ENCODE peak calls at places on chromosomes 6 and 20, in nine cellular contexts. S is colonic mucosa; L is Calu3; Y is tibial nerve; U is RWPE1; J is AG09319; Q is GM19239; N is stimulated activated CD8-positive, alpha-beta memory T cell treated with anti-CD3 and anti-CD28 coated beads, Interleukin-15, amount 100 ng/mL, for 24 hours; T is NCI-H1694. M is an unnamed sample.
A peak's percentile ranks its signal among the peaks of the same experiment; 100 is the strongest.

GRCh38 chr6:70371454-70372105 is 41.7 kb upstream of the FAM135A start:
- DNase-seq in S (no peak), L (no peak), Y (no peak), U (peak; percentile 58), J (peak; percentile 53), Q (peak; percentile 12), N (no peak), T (peak; percentile 25), M (no peak)

GRCh38 chr6:144103026-144103563 is 7.7 kb upstream of the SF3B5 start:
- DNase-seq in S (no peak), L (no peak), Y (no peak), U (no peak), J (no peak), Q (no peak), N (no peak), T (no peak), M (no peak)

GRCh38 chr6:56842602-56843475 is 112.1 kb upstream of the BEND6 start:
- DNase-seq in S (no peak), L (peak; percentile 40), Y (peak; percentile 26), U (peak; percentile 21), J (no peak), Q (no peak), N (no peak), T (peak; percentile 15), M (no peak)

GRCh38 chr6:22613695-22614094 is 44.3 kb downstream of the HDGFL1 start:
- DNase-seq in S (no peak), L (no peak), Y (no peak), U (no peak), J (peak; percentile 52), Q (no peak), N (no peak), T (no peak), M (no peak)

GRCh38 chr20:48285656-48286055 is 500.4 kb upstream of the SULF2 start:
- DNase-seq in S (no peak), L (peak; percentile 50), Y (no peak), U (no peak), J (no peak), Q (no peak), N (no peak), T (no peak), M (no peak)

GRCh38 chr6:133939778-133940667 is 13.0 kb upstream of the TBPL1 start:
- DNase-seq in S (no peak), L (no peak), Y (no peak), U (no peak), J (no peak), Q (no peak), N (no peak), T (no peak), M (no peak)

GRCh38 chr6:129790786-129791185 is 70.3 kb downstream of the TMEM244 start:
- DNase-seq in S (no peak), L (no peak), Y (no peak), U (no peak), J (no peak), Q (no peak), N (no peak), T (no peak), M (no peak)

GRCh38 chr6:73129653-73130443 is 95.4 kb downstream of the KHDC1L start:
- DNase-seq in S (peak; percentile 71), L (peak; percentile 89), Y (peak; percentile 91), U (peak; percentile 75), J (peak; percentile 74), Q (peak; percentile 43), N (peak; percentile 72), T (peak; percentile 91), M (peak; percentile 80)

GRCh38 chr6:7939186-7939863 is 28.7 kb upstream of the TXNDC5 start:
- DNase-seq in S (no peak), L (no peak), Y (no peak), U (no peak), J (no peak), Q (no peak), N (no peak), T (no peak), M (no peak)

GRCh38 chr6:76771076-76771634 is 692.1 kb downstream of the HTR1B start:
- DNase-seq in S (no peak), L (no peak), Y (no peak), U (no peak), J (no peak), Q (no peak), N (no peak), T (no peak), M (no peak)

GRCh38 chr6:151081658-151082057 is 158.1 kb upstream of the AKAP12 start:
- DNase-seq in S (no peak), L (no peak), Y (no peak), U (no peak), J (no peak), Q (no peak), N (no peak), T (no peak), M (no peak)

GRCh38 chr6:89433637-89434499 is 916 bp downstream of the ANKRD6 start:
- DNase-seq in S (peak; percentile 19), L (peak; percentile 30), Y (peak; percentile 23), U (no peak), J (no peak), Q (peak; percentile 27), N (no peak), T (no peak), M (peak; percentile 12)

GRCh38 chr20:39381598-39381997 is 419.5 kb downstream of the DHX35 start:
- DNase-seq in S (no peak), L (no peak), Y (no peak), U (no peak), J (no peak), Q (no peak), N (no peak), T (no peak), M (no peak)

GRCh38 chr6:100845676-100846075 is 35.5 kb downstream of the ASCC3 start:
- DNase-seq in S (no peak), L (no peak), Y (no peak), U (no peak), J (no peak), Q (no peak), N (no peak), T (no peak), M (no peak)

GRCh38 chr6:86355271-86355670 is 582.1 kb upstream of the HTR1E start:
- DNase-seq in S (no peak), L (peak; percentile 59), Y (no peak), U (no peak), J (no peak), Q (no peak), N (no peak), T (no peak), M (no peak)

GRCh38 chr6:135465307-135465706 is 32.2 kb downstream of the AHI1 start:
- DNase-seq in S (no peak), L (no peak), Y (no peak), U (no peak), J (no peak), Q (no peak), N (no peak), T (no peak), M (no peak)

GRCh38 chr6:27178001-27178730 is 69.3 kb upstream of the PRSS16 start:
- DNase-seq in S (peak; percentile 73), L (peak; percentile 62), Y (peak; percentile 38), U (peak; percentile 26), J (peak; percentile 71), Q (no peak), N (no peak), T (no peak), M (no peak)

GRCh38 chr20:38225240-38225899 is 35.2 kb downstream of the KIAA1755 start:
- DNase-seq in S (no peak), L (no peak), Y (no peak), U (no peak), J (no peak), Q (no peak), N (no peak), T (no peak), M (no peak)

GRCh38 chr20:29409833-29410804 is 1847.3 kb upstream of the DEFB115 start:
- DNase-seq in S (no peak), L (no peak), Y (no peak), U (no peak), J (no peak), Q (no peak), N (no peak), T (no peak), M (no peak)

GRCh38 chr6:12010635-12011275 is 1.4 kb upstream of the HIVEP1 start:
- DNase-seq in S (peak; percentile 76), L (peak; percentile 38), Y (peak; percentile 63), U (peak; percentile 33), J (no peak), Q (peak; percentile 23), N (peak; percentile 20), T (peak; percentile 34), M (peak; percentile 87)

GRCh38 chr6:18595774-18596528 is 208.8 kb downstream of the RNF144B start:
- DNase-seq in S (peak; percentile 73), L (peak; percentile 55), Y (peak; percentile 90), U (peak; percentile 51), J (peak; percentile 40), Q (peak; percentile 31), N (no peak), T (peak; percentile 59), M (peak; percentile 30)

GRCh38 chr6:129673758-129674157 is 36.2 kb downstream of the ARHGAP18 start:
- DNase-seq in S (no peak), L (no peak), Y (no peak), U (no peak), J (no peak), Q (no peak), N (no peak), T (no peak), M (no peak)

GRCh38 chr20:34473262-34473883 is 42.8 kb upstream of the DYNLRB1 start:
- DNase-seq in S (peak; percentile 48), L (peak; percentile 80), Y (peak; percentile 22), U (peak; percentile 31), J (no peak), Q (no peak), N (no peak), T (no peak), M (no peak)

GRCh38 chr20:50425076-50425475 is 85.1 kb upstream of the PTPN1 start:
- DNase-seq in S (no peak), L (no peak), Y (no peak), U (peak; percentile 54), J (no peak), Q (no peak), N (no peak), T (no peak), M (no peak)

GRCh38 chr6:156686429-156686939 is 90.7 kb upstream of the ARID1B start:
- DNase-seq in S (no peak), L (peak; percentile 41), Y (no peak), U (peak; percentile 67), J (no peak), Q (no peak), N (peak; percentile 6), T (peak; percentile 59), M (no peak)

GRCh38 chr6:28643017-28643740 is 117.5 kb downstream of the GPX5 start:
- DNase-seq in S (no peak), L (peak; percentile 58), Y (no peak), U (no peak), J (peak; percentile 46), Q (no peak), N (peak; percentile 38), T (peak; percentile 43), M (peak; percentile 59)

GRCh38 chr6:151738267-151738666 is 69.2 kb upstream of the ESR1 start:
- DNase-seq in S (no peak), L (no peak), Y (no peak), U (no peak), J (no peak), Q (no peak), N (no peak), T (no peak), M (no peak)

GRCh38 chr6:1404713-1405098 is 15.3 kb downstream of the FOXF2 start:
- DNase-seq in S (no peak), L (no peak), Y (no peak), U (no peak), J (no peak), Q (no peak), N (no peak), T (no peak), M (no peak)

GRCh38 chr6:16276991-16277981 is 38.9 kb downstream of the GMPR start:
- DNase-seq in S (peak; percentile 48), L (peak; percentile 81), Y (peak; percentile 12), U (peak; percentile 91), J (peak; percentile 42), Q (no peak), N (no peak), T (no peak), M (no peak)

GRCh38 chr20:17452441-17452840 is 78.7 kb downstream of the BFSP1 start:
- DNase-seq in S (no peak), L (no peak), Y (no peak), U (no peak), J (no peak), Q (no peak), N (no peak), T (no peak), M (no peak)